ENCODE peak calls at places on chromosome 20, in eight cellular contexts. One of them, this sample, is unnamed. For H3K36me3, the result is how much of the 10 kb centered on the place peaks cover.

GRCh38 chr20:41078329-41078728 is 49.7 kb downstream of the TOP1 start:
- DNase-seq in left ventricle myocardium inferior: no peak
- DNase-seq in right atrium auricular region: no peak
- DNase-seq in CD8-positive, alpha-beta T cell: no peak
- DNase-seq in Peyer's patch: no peak
- DNase-seq in upper lobe of right lung: no peak
- DNase-seq in transverse colon: no peak
- DNase-seq in fibroblast of lung: peak
- DNase-seq in this sample: no peak

GRCh38 chr20:9375221-9375681 is 139.1 kb upstream of the LAMP5 start:
- DNase-seq in left ventricle myocardium inferior: no peak
- DNase-seq in right atrium auricular region: no peak
- DNase-seq in CD8-positive, alpha-beta T cell: no peak
- DNase-seq in Peyer's patch: no peak
- DNase-seq in upper lobe of right lung: no peak
- DNase-seq in transverse colon: no peak
- DNase-seq in fibroblast of lung: peak
- DNase-seq in this sample: no peak

GRCh38 chr20:64151634-64152530 is 12.4 kb upstream of the MYT1 start:
- DNase-seq in left ventricle myocardium inferior: no peak
- DNase-seq in right atrium auricular region: no peak
- DNase-seq in CD8-positive, alpha-beta T cell: no peak
- DNase-seq in Peyer's patch: no peak
- DNase-seq in upper lobe of right lung: peak
- DNase-seq in transverse colon: no peak
- DNase-seq in fibroblast of lung: no peak
- DNase-seq in this sample: no peak

GRCh38 chr20:47456952-47457724 is 44.5 kb upstream of the NCOA3 start:
- DNase-seq in left ventricle myocardium inferior: no peak
- DNase-seq in right atrium auricular region: no peak
- DNase-seq in CD8-positive, alpha-beta T cell: no peak
- DNase-seq in Peyer's patch: no peak
- DNase-seq in upper lobe of right lung: no peak
- DNase-seq in transverse colon: no peak
- DNase-seq in fibroblast of lung: peak
- DNase-seq in this sample: no peak

GRCh38 chr20:17315491-17316231 is 88.8 kb downstream of the PCSK2 start:
- DNase-seq in left ventricle myocardium inferior: no peak
- DNase-seq in right atrium auricular region: no peak
- DNase-seq in CD8-positive, alpha-beta T cell: no peak
- DNase-seq in Peyer's patch: no peak
- DNase-seq in upper lobe of right lung: no peak
- DNase-seq in transverse colon: no peak
- DNase-seq in fibroblast of lung: no peak
- DNase-seq in this sample: no peak

GRCh38 chr20:51445591-51445990 is 96.9 kb downstream of the NFATC2 start:
- DNase-seq in left ventricle myocardium inferior: no peak
- DNase-seq in right atrium auricular region: no peak
- DNase-seq in CD8-positive, alpha-beta T cell: no peak
- DNase-seq in Peyer's patch: no peak
- DNase-seq in upper lobe of right lung: no peak
- DNase-seq in transverse colon: no peak
- DNase-seq in fibroblast of lung: no peak
- DNase-seq in this sample: no peak

GRCh38 chr20:64111841-64112641 is 4.7 kb upstream of the NPBWR2 start:
- DNase-seq in left ventricle myocardium inferior: peak
- DNase-seq in right atrium auricular region: peak
- DNase-seq in CD8-positive, alpha-beta T cell: no peak
- DNase-seq in Peyer's patch: peak
- DNase-seq in upper lobe of right lung: peak
- DNase-seq in transverse colon: peak
- DNase-seq in fibroblast of lung: no peak
- DNase-seq in this sample: no peak

GRCh38 chr20:16569218-16570153 is 3.8 kb downstream of the KIF16B start:
- DNase-seq in left ventricle myocardium inferior: no peak
- DNase-seq in right atrium auricular region: no peak
- DNase-seq in CD8-positive, alpha-beta T cell: no peak
- DNase-seq in Peyer's patch: no peak
- DNase-seq in upper lobe of right lung: no peak
- DNase-seq in transverse colon: peak
- DNase-seq in fibroblast of lung: no peak
- DNase-seq in this sample: no peak

GRCh38 chr20:32581839-32582658 is 3.1 kb downstream of the NOL4L start:
- DNase-seq in left ventricle myocardium inferior: no peak
- DNase-seq in right atrium auricular region: no peak
- DNase-seq in CD8-positive, alpha-beta T cell: no peak
- DNase-seq in Peyer's patch: no peak
- DNase-seq in upper lobe of right lung: no peak
- DNase-seq in transverse colon: no peak
- DNase-seq in fibroblast of lung: no peak
- DNase-seq in this sample: no peak

GRCh38 chr20:59783020-59784010 is 150.1 kb downstream of the SYCP2 start:
- DNase-seq in left ventricle myocardium inferior: peak
- DNase-seq in right atrium auricular region: peak
- DNase-seq in CD8-positive, alpha-beta T cell: no peak
- DNase-seq in Peyer's patch: peak
- DNase-seq in upper lobe of right lung: no peak
- DNase-seq in transverse colon: peak
- DNase-seq in fibroblast of lung: peak
- DNase-seq in this sample: peak

GRCh38 chr20:40687384-40688128 is 1.5 kb downstream of the MAFB start:
- DNase-seq in left ventricle myocardium inferior: peak
- DNase-seq in right atrium auricular region: peak
- DNase-seq in CD8-positive, alpha-beta T cell: no peak
- DNase-seq in Peyer's patch: peak
- DNase-seq in upper lobe of right lung: peak
- DNase-seq in transverse colon: no peak
- DNase-seq in fibroblast of lung: peak
- DNase-seq in this sample: no peak

GRCh38 chr20:23596856-23597255 is 8.9 kb downstream of the CST9 start:
- DNase-seq in left ventricle myocardium inferior: no peak
- DNase-seq in right atrium auricular region: no peak
- DNase-seq in CD8-positive, alpha-beta T cell: no peak
- DNase-seq in Peyer's patch: no peak
- DNase-seq in upper lobe of right lung: no peak
- DNase-seq in transverse colon: no peak
- DNase-seq in fibroblast of lung: no peak
- DNase-seq in this sample: no peak

GRCh38 chr20:34713194-34713943 is 9.2 kb downstream of the TP53INP2 start:
- DNase-seq in left ventricle myocardium inferior: no peak
- DNase-seq in right atrium auricular region: no peak
- DNase-seq in CD8-positive, alpha-beta T cell: no peak
- DNase-seq in Peyer's patch: no peak
- DNase-seq in upper lobe of right lung: no peak
- DNase-seq in transverse colon: no peak
- DNase-seq in fibroblast of lung: peak
- DNase-seq in this sample: no peak

GRCh38 chr20:23245553-23246128 is 105.0 kb upstream of the NXT1 start:
- DNase-seq in left ventricle myocardium inferior: peak
- DNase-seq in right atrium auricular region: peak
- DNase-seq in CD8-positive, alpha-beta T cell: no peak
- DNase-seq in Peyer's patch: no peak
- DNase-seq in upper lobe of right lung: peak
- DNase-seq in transverse colon: peak
- DNase-seq in fibroblast of lung: peak
- DNase-seq in this sample: peak

GRCh38 chr20:15902493-15902892 is 670.8 kb downstream of the KIF16B start:
- DNase-seq in left ventricle myocardium inferior: no peak
- DNase-seq in right atrium auricular region: no peak
- DNase-seq in CD8-positive, alpha-beta T cell: no peak
- DNase-seq in Peyer's patch: no peak
- DNase-seq in upper lobe of right lung: no peak
- DNase-seq in transverse colon: no peak
- DNase-seq in fibroblast of lung: no peak
- DNase-seq in this sample: no peak

DNA sequence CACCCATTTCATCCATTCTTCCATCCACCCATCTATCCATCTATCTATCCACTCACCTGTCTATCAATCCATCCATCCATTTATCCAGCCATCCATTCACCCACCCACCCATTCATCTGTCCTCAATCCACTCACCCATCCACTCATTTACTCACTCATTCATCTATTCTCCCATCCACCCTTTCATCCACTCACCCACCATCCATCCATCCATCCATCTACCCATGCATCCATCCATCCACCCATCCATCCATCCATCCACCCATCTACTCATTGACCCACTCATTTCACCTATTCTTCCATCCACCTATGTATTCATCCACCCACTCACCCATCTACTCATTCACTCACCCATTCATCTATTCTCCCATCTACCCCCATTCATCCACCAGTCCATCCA is 24.2 kb upstream of the PTGIS start:
- DNase-seq in left ventricle myocardium inferior: no peak
- DNase-seq in right atrium auricular region: no peak
- DNase-seq in CD8-positive, alpha-beta T cell: no peak
- DNase-seq in Peyer's patch: no peak
- DNase-seq in upper lobe of right lung: no peak
- DNase-seq in transverse colon: no peak
- DNase-seq in fibroblast of lung: no peak
- DNase-seq in this sample: no peak
- H3K4me3 ChIP-seq in left ventricle myocardium inferior: no peak
- H3K4me3 ChIP-seq in right atrium auricular region: no peak
- H3K4me3 ChIP-seq in CD8-positive, alpha-beta T cell: no peak
- H3K4me3 ChIP-seq in Peyer's patch: no peak
- H3K4me3 ChIP-seq in upper lobe of right lung: no peak
- H3K4me3 ChIP-seq in transverse colon: no peak
- H3K4me3 ChIP-seq in fibroblast of lung: no peak
- H3K4me3 ChIP-seq in this sample: no peak

GRCh38 chr20:2156666-2157624 is 55.3 kb downstream of the STK35 start:
- DNase-seq in left ventricle myocardium inferior: no peak
- DNase-seq in right atrium auricular region: no peak
- DNase-seq in CD8-positive, alpha-beta T cell: no peak
- DNase-seq in Peyer's patch: no peak
- DNase-seq in upper lobe of right lung: no peak
- DNase-seq in transverse colon: no peak
- DNase-seq in fibroblast of lung: no peak
- DNase-seq in this sample: no peak
- H3K36me3 ChIP-seq in left ventricle myocardium inferior: under half
- H3K36me3 ChIP-seq in right atrium auricular region: under half
- H3K36me3 ChIP-seq in CD8-positive, alpha-beta T cell: under half
- H3K36me3 ChIP-seq in Peyer's patch: under half
- H3K36me3 ChIP-seq in upper lobe of right lung: under half
- H3K36me3 ChIP-seq in transverse colon: under half
- H3K36me3 ChIP-seq in fibroblast of lung: under half
- H3K36me3 ChIP-seq in this sample: under half

GRCh38 chr20:11108102-11108842 is 434.5 kb upstream of the JAG1 start:
- DNase-seq in left ventricle myocardium inferior: peak
- DNase-seq in right atrium auricular region: peak
- DNase-seq in CD8-positive, alpha-beta T cell: no peak
- DNase-seq in Peyer's patch: no peak
- DNase-seq in upper lobe of right lung: no peak
- DNase-seq in transverse colon: no peak
- DNase-seq in fibroblast of lung: peak
- DNase-seq in this sample: no peak

GRCh38 chr20:11101243-11101642 is 427.4 kb upstream of the JAG1 start:
- DNase-seq in left ventricle myocardium inferior: no peak
- DNase-seq in right atrium auricular region: no peak
- DNase-seq in CD8-positive, alpha-beta T cell: no peak
- DNase-seq in Peyer's patch: no peak
- DNase-seq in upper lobe of right lung: no peak
- DNase-seq in transverse colon: no peak
- DNase-seq in fibroblast of lung: no peak
- DNase-seq in this sample: no peak

GRCh38 chr20:11098888-11099287 is 425.1 kb upstream of the JAG1 start:
- DNase-seq in left ventricle myocardium inferior: no peak
- DNase-seq in right atrium auricular region: no peak
- DNase-seq in CD8-positive, alpha-beta T cell: no peak
- DNase-seq in Peyer's patch: peak
- DNase-seq in upper lobe of right lung: no peak
- DNase-seq in transverse colon: peak
- DNase-seq in fibroblast of lung: no peak
- DNase-seq in this sample: no peak

GRCh38 chr20:11101696-11102095 is 427.9 kb upstream of the JAG1 start:
- DNase-seq in left ventricle myocardium inferior: no peak
- DNase-seq in right atrium auricular region: no peak
- DNase-seq in CD8-positive, alpha-beta T cell: no peak
- DNase-seq in Peyer's patch: no peak
- DNase-seq in upper lobe of right lung: no peak
- DNase-seq in transverse colon: no peak
- DNase-seq in fibroblast of lung: no peak
- DNase-seq in this sample: no peak

DNA sequence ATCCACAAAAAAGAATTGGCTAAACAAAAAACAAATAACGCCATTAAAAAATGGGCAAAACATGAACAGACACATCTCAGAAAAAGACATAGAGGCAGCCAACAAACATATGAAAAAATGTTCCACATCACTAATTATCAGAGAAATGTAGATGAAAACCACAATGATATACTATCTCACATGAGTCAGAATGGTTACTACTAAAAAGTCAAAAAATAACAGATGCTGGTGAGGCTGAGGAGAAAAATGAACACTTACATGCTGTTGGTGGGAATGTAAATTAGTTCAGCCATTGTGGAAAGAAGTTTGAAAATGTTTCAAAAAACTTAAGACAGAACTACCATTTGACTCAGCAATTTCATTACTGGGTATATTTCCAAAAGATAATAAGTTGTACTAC is 430.1 kb upstream of the JAG1 start:
- DNase-seq in left ventricle myocardium inferior: no peak
- DNase-seq in right atrium auricular region: no peak
- DNase-seq in CD8-positive, alpha-beta T cell: no peak
- DNase-seq in Peyer's patch: no peak
- DNase-seq in upper lobe of right lung: no peak
- DNase-seq in transverse colon: no peak
- DNase-seq in fibroblast of lung: peak
- DNase-seq in this sample: no peak
- H3K4me3 ChIP-seq in left ventricle myocardium inferior: no peak
- H3K4me3 ChIP-seq in right atrium auricular region: no peak
- H3K4me3 ChIP-seq in CD8-positive, alpha-beta T cell: no peak
- H3K4me3 ChIP-seq in Peyer's patch: no peak
- H3K4me3 ChIP-seq in upper lobe of right lung: no peak
- H3K4me3 ChIP-seq in transverse colon: no peak
- H3K4me3 ChIP-seq in fibroblast of lung: no peak
- H3K4me3 ChIP-seq in this sample: no peak

GRCh38 chr20:38563802-38564431 is 17.1 kb upstream of the ADIG start:
- DNase-seq in left ventricle myocardium inferior: no peak
- DNase-seq in right atrium auricular region: no peak
- DNase-seq in CD8-positive, alpha-beta T cell: no peak
- DNase-seq in Peyer's patch: no peak
- DNase-seq in upper lobe of right lung: no peak
- DNase-seq in transverse colon: no peak
- DNase-seq in fibroblast of lung: no peak
- DNase-seq in this sample: no peak

GRCh38 chr20:38555395-38555794 is 25.6 kb upstream of the ADIG start:
- DNase-seq in left ventricle myocardium inferior: no peak
- DNase-seq in right atrium auricular region: no peak
- DNase-seq in CD8-positive, alpha-beta T cell: no peak
- DNase-seq in Peyer's patch: no peak
- DNase-seq in upper lobe of right lung: no peak
- DNase-seq in transverse colon: no peak
- DNase-seq in fibroblast of lung: no peak
- DNase-seq in this sample: no peak

GRCh38 chr20:38557174-38557573 is 23.8 kb upstream of the ADIG start:
- DNase-seq in left ventricle myocardium inferior: no peak
- DNase-seq in right atrium auricular region: no peak
- DNase-seq in CD8-positive, alpha-beta T cell: no peak
- DNase-seq in Peyer's patch: no peak
- DNase-seq in upper lobe of right lung: no peak
- DNase-seq in transverse colon: no peak
- DNase-seq in fibroblast of lung: no peak
- DNase-seq in this sample: no peak

GRCh38 chr20:38554986-38555385 is 26.0 kb upstream of the ADIG start:
- DNase-seq in left ventricle myocardium inferior: no peak
- DNase-seq in right atrium auricular region: no peak
- DNase-seq in CD8-positive, alpha-beta T cell: no peak
- DNase-seq in Peyer's patch: no peak
- DNase-seq in upper lobe of right lung: no peak
- DNase-seq in transverse colon: no peak
- DNase-seq in fibroblast of lung: no peak
- DNase-seq in this sample: no peak

GRCh38 chr20:38559764-38560163 is 21.2 kb upstream of the ADIG start:
- DNase-seq in left ventricle myocardium inferior: no peak
- DNase-seq in right atrium auricular region: no peak
- DNase-seq in CD8-positive, alpha-beta T cell: no peak
- DNase-seq in Peyer's patch: no peak
- DNase-seq in upper lobe of right lung: no peak
- DNase-seq in transverse colon: no peak
- DNase-seq in fibroblast of lung: no peak
- DNase-seq in this sample: no peak
- H3K36me3 ChIP-seq in left ventricle myocardium inferior: half or more
- H3K36me3 ChIP-seq in right atrium auricular region: half or more
- H3K36me3 ChIP-seq in CD8-positive, alpha-beta T cell: under half
- H3K36me3 ChIP-seq in Peyer's patch: under half
- H3K36me3 ChIP-seq in upper lobe of right lung: half or more
- H3K36me3 ChIP-seq in transverse colon: half or more
- H3K36me3 ChIP-seq in fibroblast of lung: under half
- H3K36me3 ChIP-seq in this sample: half or more

This sample was measured in esophagus muscularis mucosa.